ENCODE peak calls at places on chromosomes 6 and 20, in seven cellular contexts. One of them, this sample, is unnamed.

GRCh38 chr6:66183982-66184555 is 477.0 kb upstream of the EYS start:
- DNase-seq in GM12892: no peak
- DNase-seq in GM12878: no peak
- DNase-seq in K562: no peak
- DNase-seq in HepG2: no peak
- DNase-seq in SK-N-SH: no peak
- DNase-seq in GM12891: no peak
- DNase-seq in this sample: no peak

GRCh38 chr6:43669922-43670622 is 17.5 kb downstream of the MRPS18A start:
- DNase-seq in GM12878: no peak
- DNase-seq in GM12892: no peak
- DNase-seq in SK-N-SH: no peak
- DNase-seq in GM12891: no peak
- DNase-seq in HepG2: no peak
- DNase-seq in K562: peak; percentile 52
- DNase-seq in this sample: no peak

GRCh38 chr6:170459451-170459850 is 93.7 kb downstream of the PSMB1 start:
- DNase-seq in SK-N-SH: no peak
- DNase-seq in GM12892: no peak
- DNase-seq in HepG2: no peak
- DNase-seq in K562: no peak
- DNase-seq in GM12878: peak; percentile 23
- DNase-seq in GM12891: peak; percentile 54
- DNase-seq in this sample: no peak

GRCh38 chr6:139882234-139882633 is 507.8 kb upstream of the CITED2 start:
- DNase-seq in HepG2: no peak
- DNase-seq in GM12892: no peak
- DNase-seq in K562: no peak
- DNase-seq in GM12878: no peak
- DNase-seq in GM12891: no peak
- DNase-seq in SK-N-SH: no peak
- DNase-seq in this sample: no peak

GRCh38 chr6:135722679-135723078 is 128.8 kb upstream of the PDE7B start:
- DNase-seq in K562: no peak
- DNase-seq in GM12892: no peak
- DNase-seq in SK-N-SH: no peak
- DNase-seq in HepG2: peak; percentile 5
- DNase-seq in GM12891: no peak
- DNase-seq in GM12878: no peak
- DNase-seq in this sample: no peak

GRCh38 chr6:140360651-140361050 is 986.2 kb upstream of the CITED2 start:
- DNase-seq in GM12892: no peak
- DNase-seq in HepG2: no peak
- DNase-seq in GM12891: no peak
- DNase-seq in K562: no peak
- DNase-seq in GM12878: no peak
- DNase-seq in SK-N-SH: peak; percentile 12
- DNase-seq in this sample: no peak

GRCh38 chr6:134253681-134254080 is 64.2 kb downstream of the SGK1 start:
- DNase-seq in HepG2: peak; percentile 41
- DNase-seq in GM12878: no peak
- DNase-seq in GM12891: no peak
- DNase-seq in K562: no peak
- DNase-seq in SK-N-SH: peak; percentile 12
- DNase-seq in GM12892: no peak
- DNase-seq in this sample: no peak

GRCh38 chr6:73058736-73059135 is 166.6 kb downstream of the KHDC1L start:
- DNase-seq in GM12892: no peak
- DNase-seq in SK-N-SH: no peak
- DNase-seq in GM12891: no peak
- DNase-seq in K562: no peak
- DNase-seq in GM12878: no peak
- DNase-seq in HepG2: no peak
- DNase-seq in this sample: no peak

DNA sequence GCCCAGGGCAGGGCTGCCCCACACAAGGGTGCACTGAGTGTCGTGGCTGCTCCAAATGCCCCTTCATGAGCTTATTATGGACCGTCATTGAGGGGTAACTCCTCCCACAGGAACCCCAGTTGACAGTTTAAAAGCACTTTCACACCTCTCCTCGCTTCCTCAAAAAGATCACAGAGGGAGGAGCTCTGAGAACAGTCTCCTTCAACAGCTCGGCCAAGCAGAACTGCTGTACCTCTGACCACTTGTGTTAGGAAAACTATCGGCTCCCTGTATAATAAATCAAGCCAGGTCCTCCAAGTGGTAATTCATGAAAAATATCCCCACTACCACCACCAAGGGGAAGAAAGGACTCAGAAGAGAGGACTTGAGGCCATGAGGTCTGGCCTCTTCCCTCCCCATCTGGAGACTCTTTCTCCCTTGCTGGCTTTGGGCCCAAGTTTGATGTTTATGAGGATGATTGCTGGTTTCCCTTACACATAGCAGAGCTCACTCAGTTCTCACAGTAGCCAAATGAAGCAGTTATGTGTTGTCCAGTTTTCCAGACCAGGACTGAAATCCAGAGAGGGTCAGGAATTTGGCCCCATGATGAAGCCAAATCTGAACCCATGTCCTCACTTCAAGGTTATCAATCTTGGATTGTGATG is 8.7 kb downstream of the SNX21 start:
- DNase-seq in SK-N-SH: no peak
- DNase-seq in GM12878: peak; percentile 33
- DNase-seq in HepG2: no peak
- DNase-seq in GM12891: peak; percentile 64
- DNase-seq in K562: no peak
- DNase-seq in GM12892: peak; percentile 53
- DNase-seq in this sample: no peak
- TF ChIP-seq TAF1 in SK-N-SH: no peak
- TF ChIP-seq TAF1 in GM12878: no peak
- TF ChIP-seq TAF1 in HepG2: no peak
- TF ChIP-seq TAF1 in GM12891: no peak
- TF ChIP-seq TAF1 in K562: no peak
- TF ChIP-seq TAF1 in GM12892: no peak
- TF ChIP-seq TAF1 in this sample: no peak

GRCh38 chr20:58585753-58586540 is 65.1 kb upstream of the STX16 start:
- DNase-seq in K562: no peak
- DNase-seq in SK-N-SH: peak; percentile 48
- DNase-seq in HepG2: no peak
- DNase-seq in GM12878: no peak
- DNase-seq in GM12891: no peak
- DNase-seq in GM12892: no peak
- DNase-seq in this sample: no peak

GRCh38 chr20:58584051-58584824 is 66.8 kb upstream of the STX16 start:
- DNase-seq in GM12892: no peak
- DNase-seq in K562: no peak
- DNase-seq in GM12891: no peak
- DNase-seq in HepG2: no peak
- DNase-seq in GM12878: no peak
- DNase-seq in SK-N-SH: no peak
- DNase-seq in this sample: no peak

GRCh38 chr20:58587467-58587866 is 63.6 kb upstream of the STX16 start:
- DNase-seq in SK-N-SH: no peak
- DNase-seq in GM12891: no peak
- DNase-seq in K562: no peak
- DNase-seq in GM12892: no peak
- DNase-seq in GM12878: no peak
- DNase-seq in HepG2: no peak
- DNase-seq in this sample: no peak

GRCh38 chr20:58584881-58585752 is 66.0 kb upstream of the STX16 start:
- DNase-seq in GM12878: no peak
- DNase-seq in GM12891: no peak
- DNase-seq in HepG2: no peak
- DNase-seq in SK-N-SH: no peak
- DNase-seq in GM12892: no peak
- DNase-seq in K562: no peak
- DNase-seq in this sample: no peak

DNA sequence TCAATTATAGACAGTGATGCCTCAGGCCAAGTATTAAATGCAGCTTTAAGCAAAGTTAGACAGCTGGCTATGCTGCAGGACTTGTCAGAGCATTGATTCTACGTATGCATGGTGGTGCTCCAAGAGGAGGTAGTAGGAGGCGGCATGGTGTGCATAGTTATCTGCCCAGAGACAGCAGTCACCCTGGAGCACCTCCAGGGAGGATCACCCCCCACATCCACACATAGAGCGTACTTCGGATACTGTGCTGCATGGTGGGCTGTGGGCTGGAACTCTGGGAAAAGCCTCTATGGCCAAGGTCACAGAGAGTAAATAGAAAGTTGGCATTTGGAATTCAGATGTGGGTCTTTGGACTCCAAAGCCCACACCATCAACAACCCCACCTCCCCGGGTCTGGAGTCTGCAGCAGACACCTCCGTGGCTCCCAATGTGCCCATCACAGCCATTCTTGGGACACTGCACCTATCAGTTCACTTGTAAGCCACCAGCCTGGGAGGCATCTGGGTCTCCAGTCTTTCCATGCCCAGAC is 64.5 kb upstream of the STX16 start:
- DNase-seq in HepG2: peak; percentile 58
- DNase-seq in GM12892: no peak
- DNase-seq in SK-N-SH: no peak
- DNase-seq in K562: no peak
- DNase-seq in GM12878: no peak
- DNase-seq in GM12891: no peak
- DNase-seq in this sample: no peak
- TF ChIP-seq TAF1 in HepG2: no peak
- TF ChIP-seq TAF1 in GM12892: no peak
- TF ChIP-seq TAF1 in SK-N-SH: no peak
- TF ChIP-seq TAF1 in K562: no peak
- TF ChIP-seq TAF1 in GM12878: no peak
- TF ChIP-seq TAF1 in GM12891: no peak
- TF ChIP-seq TAF1 in this sample: no peak

GRCh38 chr6:143674466-143675114 is 3.2 kb upstream of the PHACTR2 start:
- DNase-seq in GM12878: no peak
- DNase-seq in HepG2: peak; percentile 49
- DNase-seq in SK-N-SH: no peak
- DNase-seq in K562: no peak
- DNase-seq in GM12891: no peak
- DNase-seq in GM12892: no peak
- DNase-seq in this sample: no peak
- TF ChIP-seq TAF1 in GM12878: no peak
- TF ChIP-seq TAF1 in HepG2: no peak
- TF ChIP-seq TAF1 in SK-N-SH: no peak
- TF ChIP-seq TAF1 in K562: no peak
- TF ChIP-seq TAF1 in GM12891: no peak
- TF ChIP-seq TAF1 in GM12892: no peak
- TF ChIP-seq TAF1 in this sample: no peak

GRCh38 chr20:60870040-60870439 is 382.0 kb upstream of the CDH4 start:
- DNase-seq in K562: no peak
- DNase-seq in GM12892: no peak
- DNase-seq in HepG2: no peak
- DNase-seq in GM12891: no peak
- DNase-seq in GM12878: no peak
- DNase-seq in SK-N-SH: no peak
- DNase-seq in this sample: no peak

GRCh38 chr20:60868316-60868891 is 383.7 kb upstream of the CDH4 start:
- DNase-seq in GM12878: no peak
- DNase-seq in HepG2: no peak
- DNase-seq in K562: no peak
- DNase-seq in GM12892: no peak
- DNase-seq in GM12891: no peak
- DNase-seq in SK-N-SH: no peak
- DNase-seq in this sample: no peak

GRCh38 chr20:60869626-60870025 is 382.4 kb upstream of the CDH4 start:
- DNase-seq in GM12892: no peak
- DNase-seq in SK-N-SH: no peak
- DNase-seq in HepG2: no peak
- DNase-seq in K562: no peak
- DNase-seq in GM12878: no peak
- DNase-seq in GM12891: no peak
- DNase-seq in this sample: no peak

GRCh38 chr20:60869032-60869550 is 383.0 kb upstream of the CDH4 start:
- DNase-seq in K562: no peak
- DNase-seq in HepG2: no peak
- DNase-seq in GM12878: no peak
- DNase-seq in GM12891: no peak
- DNase-seq in GM12892: no peak
- DNase-seq in SK-N-SH: no peak
- DNase-seq in this sample: no peak

DNA sequence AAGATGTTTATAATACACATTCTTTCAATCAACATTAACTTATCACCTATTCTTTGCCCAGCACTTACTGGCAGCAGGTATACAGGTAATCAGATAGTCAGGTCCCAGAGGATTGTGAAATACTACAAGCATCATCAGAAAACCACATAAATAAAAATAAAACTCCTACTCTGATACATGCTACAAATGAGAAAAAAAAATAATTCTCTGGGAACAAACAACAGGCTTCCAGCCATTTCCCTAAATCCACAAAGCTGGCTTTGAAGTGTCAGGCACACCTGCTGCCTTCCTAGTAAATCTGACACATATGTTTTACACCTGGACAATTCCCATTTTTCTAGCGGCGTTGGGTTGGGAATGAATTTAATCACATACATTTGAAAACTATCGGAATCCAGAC is 384.5 kb upstream of the CDH4 start:
- DNase-seq in K562: no peak
- DNase-seq in SK-N-SH: no peak
- DNase-seq in HepG2: no peak
- DNase-seq in GM12878: no peak
- DNase-seq in GM12891: no peak
- DNase-seq in GM12892: no peak
- DNase-seq in this sample: no peak
- TF ChIP-seq TAF1 in K562: no peak
- TF ChIP-seq TAF1 in SK-N-SH: no peak
- TF ChIP-seq TAF1 in HepG2: no peak
- TF ChIP-seq TAF1 in GM12878: no peak
- TF ChIP-seq TAF1 in GM12891: no peak
- TF ChIP-seq TAF1 in GM12892: no peak
- TF ChIP-seq TAF1 in this sample: no peak

GRCh38 chr6:127538750-127539264 is 19.7 kb upstream of the MTCL3 start:
- DNase-seq in GM12878: no peak
- DNase-seq in GM12892: no peak
- DNase-seq in K562: no peak
- DNase-seq in SK-N-SH: no peak
- DNase-seq in HepG2: no peak
- DNase-seq in GM12891: no peak
- DNase-seq in this sample: no peak

GRCh38 chr6:127539292-127539691 is 20.2 kb upstream of the MTCL3 start:
- DNase-seq in K562: no peak
- DNase-seq in SK-N-SH: peak; percentile 47
- DNase-seq in GM12878: no peak
- DNase-seq in GM12892: no peak
- DNase-seq in HepG2: no peak
- DNase-seq in GM12891: no peak
- DNase-seq in this sample: no peak
- TF ChIP-seq TAF1 in K562: no peak
- TF ChIP-seq TAF1 in SK-N-SH: no peak
- TF ChIP-seq TAF1 in GM12878: no peak
- TF ChIP-seq TAF1 in GM12892: no peak
- TF ChIP-seq TAF1 in HepG2: no peak
- TF ChIP-seq TAF1 in GM12891: no peak
- TF ChIP-seq TAF1 in this sample: no peak

This sample was measured in H1.